ENCODE peak calls at places on chromosomes 16 and 17, in nine cellular contexts. I, H, C, T, A, M, P, X and N are unnamed samples.

GRCh38 chr17:80112471-80113032 is 11.2 kb downstream of the GAA start:
- DNase-seq in T (no peak), M (peak; percentile 17), C (no peak), H (no peak), I (no peak), A (no peak), X (no peak), P (no peak), N (no peak)

GRCh38 chr16:1538804-1539520 is 5.5 kb downstream of the TMEM204 start:
- DNase-seq in A (no peak), C (no peak), I (no peak), T (peak; percentile 18), X (no peak), M (no peak), H (peak; percentile 94), P (no peak), N (no peak)

GRCh38 chr16:14015948-14016347 is 55.2 kb upstream of the MRTFB start:
- DNase-seq in M (no peak), X (peak; percentile 65), T (no peak), C (peak; percentile 91), I (no peak), H (no peak), A (no peak), P (peak; percentile 45), N (no peak)

GRCh38 chr16:67666032-67666537 is 465 bp downstream of the ENKD1 start:
- DNase-seq in P (no peak), M (no peak), A (peak; percentile 64), I (peak; percentile 59), H (peak; percentile 59), X (no peak), T (peak; percentile 82), C (peak; percentile 38), N (no peak)

GRCh38 chr17:1029196-1029911 is 32.4 kb downstream of the TIMM22 start:
- DNase-seq in X (no peak), C (peak; percentile 85), A (no peak), M (no peak), P (peak; percentile 66), T (no peak), H (no peak), I (no peak), N (peak; percentile 93)

GRCh38 chr17:78132086-78132676 is 1.6 kb downstream of the TMC8 start:
- DNase-seq in T (peak; percentile 53), A (peak; percentile 37), C (no peak), H (no peak), P (no peak), I (peak; percentile 63), X (peak; percentile 66), M (peak; percentile 63), N (no peak)

GRCh38 chr17:63189930-63190329 is 223.9 kb downstream of the TANC2 start:
- DNase-seq in I (no peak), H (no peak), P (no peak), A (no peak), C (no peak), X (no peak), M (no peak), T (no peak), N (no peak)

GRCh38 chr16:5042574-5043171 is 8.9 kb upstream of the NAGPA start:
- DNase-seq in M (no peak), A (no peak), T (no peak), C (no peak), X (peak; percentile 39), H (no peak), I (peak; percentile 49), P (no peak), N (no peak)

GRCh38 chr17:55609737-55610201 is 98.5 kb upstream of the SMIM36 start:
- DNase-seq in C (peak; percentile 96), A (no peak), H (no peak), X (peak; percentile 14), P (no peak), T (no peak), M (peak; percentile 38), I (no peak), N (no peak)

GRCh38 chr17:50627782-50628601 is 6.7 kb upstream of the ABCC3 start:
- DNase-seq in A (no peak), P (no peak), H (peak; percentile 37), T (peak; percentile 47), C (no peak), X (peak; percentile 48), I (peak; percentile 90), M (peak; percentile 42), N (no peak)

GRCh38 chr16:75238132-75238852 is 13.1 kb downstream of the BCAR1 start:
- DNase-seq in M (peak; percentile 77), I (peak; percentile 88), X (no peak), H (peak; percentile 49), T (peak; percentile 76), P (peak; percentile 88), A (no peak), C (peak; percentile 89), N (peak; percentile 76)

GRCh38 chr16:54432481-54433229 is 146.1 kb upstream of the IRX3 start:
- DNase-seq in I (no peak), H (no peak), P (no peak), T (peak; percentile 25), M (no peak), C (no peak), X (no peak), A (peak; percentile 18), N (peak; percentile 29)

GRCh38 chr16:54430491-54431030 is 144.0 kb upstream of the IRX3 start:
- DNase-seq in I (peak; percentile 31), P (no peak), M (no peak), C (peak; percentile 77), X (peak; percentile 6), T (no peak), H (no peak), A (no peak), N (peak; percentile 79)

GRCh38 chr16:54429029-54429428 is 142.4 kb upstream of the IRX3 start:
- DNase-seq in T (no peak), X (no peak), M (no peak), A (no peak), I (no peak), H (no peak), C (no peak), P (no peak), N (no peak)

GRCh38 chr16:54431997-54432367 is 145.4 kb upstream of the IRX3 start:
- DNase-seq in P (no peak), I (no peak), X (no peak), A (no peak), T (no peak), H (no peak), M (no peak), C (no peak), N (no peak)

GRCh38 chr16:54431041-54431996 is 144.7 kb upstream of the IRX3 start:
- DNase-seq in P (no peak), T (no peak), A (no peak), I (no peak), H (no peak), X (peak; percentile 12), M (no peak), C (peak; percentile 38), N (no peak)
- H3K4me3 ChIP-seq in P (no peak overlapping the region), T (no peak overlapping the region), A (no peak overlapping the region), I (no peak overlapping the region), H (no peak overlapping the region), X (no peak overlapping the region), M (no peak overlapping the region), C (no peak overlapping the region), N (peak overlapping the region; percentile 15)

GRCh38 chr16:62079236-62079635 is 43.0 kb upstream of the CDH8 start:
- DNase-seq in P (no peak), M (no peak), A (no peak), C (no peak), T (no peak), H (no peak), I (no peak), X (peak; percentile 44), N (no peak)

DNA sequence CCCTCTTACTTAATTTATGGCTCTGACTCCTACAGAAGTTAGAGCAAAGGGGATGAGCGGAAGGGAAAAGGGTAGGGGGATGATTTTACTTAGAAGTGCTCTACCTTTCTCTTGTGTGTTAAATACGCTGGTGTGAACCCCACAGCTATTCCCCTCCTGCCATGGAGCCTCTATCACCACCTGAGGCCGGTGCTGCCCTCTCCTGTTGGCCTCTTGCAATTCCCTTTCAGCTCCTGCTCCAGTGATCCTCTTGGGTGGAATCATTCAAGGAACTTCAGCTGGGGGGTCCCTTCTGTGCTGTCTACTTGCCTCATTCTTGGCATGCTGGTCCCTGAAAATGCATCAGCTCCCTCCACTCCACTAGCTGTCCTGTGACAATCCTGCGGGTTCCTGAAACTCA is 41.8 kb upstream of the CDH8 start:
- DNase-seq in I (peak; percentile 13), T (no peak), X (peak; percentile 23), H (peak; percentile 7), C (no peak), M (no peak), P (no peak), A (no peak), N (no peak)
- TF ChIP-seq CTCF in I (peak; percentile 23), T (no peak), X (peak; percentile 50), H (no peak), C (no peak), M (no peak), P (no peak), A (no peak), N (peak; percentile 50)

GRCh38 chr16:53090591-53091507 is 36.1 kb downstream of the CHD9 start:
- DNase-seq in C (peak; percentile 99), X (no peak), T (peak; percentile 60), H (no peak), I (peak; percentile 73), A (peak; percentile 51), P (peak; percentile 94), M (peak; percentile 71), N (no peak)
- H3K4me3 ChIP-seq in C (no peak overlapping the region), X (no peak overlapping the region), T (no peak overlapping the region), H (peak overlapping the region; percentile 21), I (no peak overlapping the region), A (no peak overlapping the region), P (peak overlapping the region; percentile 39), M (peak overlapping the region; percentile 10), N (no peak overlapping the region)

GRCh38 chr16:7317982-7318381 is 14.7 kb upstream of the RBFOX1 start:
- DNase-seq in T (no peak), A (no peak), P (no peak), I (no peak), H (no peak), M (no peak), X (no peak), C (no peak), N (no peak)

GRCh38 chr16:7324306-7324705 is 8.3 kb upstream of the RBFOX1 start:
- DNase-seq in H (no peak), A (no peak), I (no peak), X (no peak), C (no peak), P (no peak), M (no peak), T (no peak), N (no peak)

GRCh38 chr16:7319514-7319913 is 13.1 kb upstream of the RBFOX1 start:
- DNase-seq in X (no peak), C (no peak), A (no peak), M (no peak), P (no peak), T (no peak), H (no peak), I (no peak), N (no peak)

GRCh38 chr16:7318661-7319060 is 14.0 kb upstream of the RBFOX1 start:
- DNase-seq in C (no peak), P (no peak), T (no peak), M (no peak), A (no peak), I (no peak), H (no peak), X (no peak), N (no peak)

DNA sequence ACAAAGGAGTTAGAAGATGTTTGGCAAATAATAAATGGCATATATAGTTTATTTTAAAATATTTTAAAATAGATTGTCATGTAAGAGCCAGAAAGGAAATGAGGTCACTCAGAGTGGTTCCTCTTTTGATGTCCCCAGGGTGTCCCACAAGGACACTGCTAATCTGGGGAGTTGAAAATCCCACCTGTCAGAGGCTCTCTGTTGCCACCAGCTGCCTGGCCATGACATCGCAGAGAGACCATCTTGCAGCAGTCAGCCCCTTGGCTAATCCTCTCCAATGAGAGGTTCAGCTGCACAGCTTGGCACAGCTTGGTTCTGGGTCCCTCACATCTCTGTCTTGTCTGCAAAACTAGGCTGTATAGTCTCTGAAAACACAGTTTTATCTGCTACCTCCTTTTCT is 11.0 kb upstream of the RBFOX1 start:
- DNase-seq in A (no peak), H (no peak), X (no peak), M (no peak), C (no peak), I (no peak), P (no peak), T (no peak), N (no peak)
- TF ChIP-seq CTCF in A (no peak), H (no peak), X (no peak), M (no peak), C (no peak), I (no peak), P (no peak), T (no peak), N (no peak)